ENCODE peak calls at places on chromosomes 3 and 15, in six cellular contexts. A, E, B, J, Q and G are unnamed samples.

GRCh38 chr3:18351823-18352744 is 73.1 kb downstream of the SATB1 start:
- DNase-seq in A (no peak), E (no peak), B (no peak), J (no peak), Q (no peak), G (peak)

GRCh38 chr3:111218615-111219014 is 147.0 kb downstream of the NECTIN3 start:
- DNase-seq in A (no peak), E (no peak), B (no peak), J (no peak), Q (no peak), G (no peak)

GRCh38 chr15:58795825-58796224 is 24.7 kb downstream of the MINDY2 start:
- DNase-seq in A (no peak), E (no peak), B (no peak), J (no peak), Q (no peak), G (no peak)

GRCh38 chr3:27293954-27294353 is 75.2 kb downstream of the NEK10 start:
- DNase-seq in A (no peak), E (no peak), B (no peak), J (no peak), Q (no peak), G (no peak)

GRCh38 chr15:63860161-63860954 is 26.6 kb upstream of the HERC1 start:
- DNase-seq in A (no peak), E (no peak), B (peak), J (no peak), Q (peak), G (no peak)

GRCh38 chr3:4819294-4819693 is 159.9 kb upstream of the BHLHE40 start:
- DNase-seq in A (no peak), E (no peak), B (no peak), J (no peak), Q (no peak), G (no peak)

GRCh38 chr15:77832874-77833273 is 200.2 kb upstream of the LINGO1 start:
- DNase-seq in A (no peak), E (no peak), B (no peak), J (no peak), Q (no peak), G (no peak)

GRCh38 chr3:16985608-16986007 is 100.9 kb downstream of the PLCL2 start:
- DNase-seq in A (no peak), E (no peak), B (no peak), J (no peak), Q (no peak), G (no peak)

GRCh38 chr15:75727851-75728715 is 15.4 kb upstream of the CSPG4 start:
- DNase-seq in A (no peak), E (peak), B (peak), J (no peak), Q (peak), G (peak)

GRCh38 chr15:70486451-70487379 is 276.6 kb downstream of the UACA start:
- DNase-seq in A (peak), E (peak), B (peak), J (no peak), Q (peak), G (no peak)

GRCh38 chr3:33758874-33759273 is 39.6 kb upstream of the PDCD6IP start:
- DNase-seq in A (peak), E (no peak), B (no peak), J (no peak), Q (no peak), G (no peak)

GRCh38 chr3:188491276-188491687 is 337.3 kb downstream of the LPP start:
- DNase-seq in A (peak), E (peak), B (no peak), J (no peak), Q (no peak), G (no peak)

GRCh38 chr3:174191380-174191779 is 667.8 kb upstream of the NAALADL2 start:
- DNase-seq in A (no peak), E (no peak), B (no peak), J (no peak), Q (peak), G (no peak)

GRCh38 chr3:134232146-134232545 is 18.5 kb downstream of the RYK start:
- DNase-seq in A (peak), E (peak), B (no peak), J (no peak), Q (no peak), G (no peak)

GRCh38 chr15:65115542-65115941 is 542 bp upstream of the UBAP1L start:
- DNase-seq in A (no peak), E (no peak), B (no peak), J (no peak), Q (no peak), G (no peak)

GRCh38 chr3:67654832-67655152 is 380 bp upstream of the SUCLG2 start:
- DNase-seq in A (no peak), E (no peak), B (no peak), J (no peak), Q (no peak), G (no peak)

GRCh38 chr15:72786244-72786641 is 2.7 kb upstream of the ADPGK start:
- DNase-seq in A (no peak), E (no peak), B (no peak), J (no peak), Q (no peak), G (no peak)

GRCh38 chr3:104149154-104149553 is 1217.6 kb upstream of the ALCAM start:
- DNase-seq in A (no peak), E (no peak), B (no peak), J (no peak), Q (no peak), G (no peak)

GRCh38 chr3:179865876-179866505 is 170.7 kb downstream of the PEX5L start:
- DNase-seq in A (no peak), E (no peak), B (no peak), J (no peak), Q (no peak), G (no peak)

GRCh38 chr3:21405671-21406667 is 345.0 kb downstream of the ZNF385D start:
- DNase-seq in A (no peak), E (no peak), B (no peak), J (no peak), Q (no peak), G (no peak)

GRCh38 chr3:120348065-120348980 is 831 bp downstream of the LRRC58 start:
- DNase-seq in A (no peak), E (peak), B (peak), J (no peak), Q (peak), G (peak)

GRCh38 chr15:41017051-41017735 is 63.9 kb downstream of the CHAC1 start:
- DNase-seq in A (no peak), E (no peak), B (no peak), J (no peak), Q (no peak), G (no peak)